ENCODE peak calls at places on chromosomes 5 and 9, in six cellular contexts. F, Y, A, R, K and S are unnamed samples. For H3K27me3, the result is how much of the 10 kb centered on the place peaks cover.

GRCh38 chr5:151647320-151647861 is 39.3 kb downstream of the SPARC start:
- DNase-seq in F (no peak), Y (no peak), R (no peak), A (no peak), K (no peak), S (no peak)

GRCh38 chr9:113705938-113706519 is 170.1 kb upstream of the ZNF618 start:
- DNase-seq in A (peak), R (no peak), F (no peak), Y (no peak), K (peak), S (no peak)

GRCh38 chr9:121768416-121769015 is 117.1 kb downstream of the DAB2IP start:
- DNase-seq in Y (no peak), A (no peak), K (no peak), R (no peak), F (no peak), S (no peak)

GRCh38 chr5:109862301-109862700 is 172.6 kb downstream of the MAN2A1 start:
- DNase-seq in K (no peak), A (no peak), Y (no peak), F (no peak), R (no peak), S (no peak)

GRCh38 chr5:78518365-78519197 is 130.0 kb downstream of the LHFPL2 start:
- DNase-seq in A (peak), Y (peak), K (peak), R (peak), F (no peak), S (no peak)

GRCh38 chr5:65334077-65334476 is 147.6 kb downstream of the ADAMTS6 start:
- DNase-seq in Y (no peak), F (no peak), K (peak), R (no peak), A (no peak), S (no peak)

GRCh38 chr9:5326893-5327548 is 12.7 kb downstream of the RLN1 start:
- DNase-seq in A (peak), Y (no peak), K (peak), R (peak), F (peak), S (peak)

GRCh38 chr9:133568186-133568585 is 33.7 kb downstream of the ADAMTSL2 start:
- DNase-seq in F (no peak), Y (no peak), K (no peak), A (no peak), R (no peak), S (no peak)

GRCh38 chr5:1771149-1772065 is 28.2 kb downstream of the MRPL36 start:
- DNase-seq in Y (no peak), A (no peak), F (no peak), K (no peak), R (no peak), S (no peak)

GRCh38 chr5:62621280-62621679 is 42.7 kb downstream of the LRRC70 start:
- DNase-seq in F (peak), A (no peak), R (no peak), K (no peak), Y (no peak), S (no peak)

GRCh38 chr9:93894691-93895079 is 60.5 kb downstream of the BARX1 start:
- DNase-seq in A (no peak), R (no peak), K (peak), F (no peak), Y (peak), S (no peak)

GRCh38 chr9:129610473-129611301 is 10.2 kb downstream of the C9orf50 start:
- DNase-seq in Y (peak), F (peak), R (peak), A (peak), K (peak), S (peak)

GRCh38 chr5:86330736-86331135 is 287.0 kb upstream of the COX7C start:
- DNase-seq in K (no peak), F (no peak), Y (no peak), R (no peak), A (no peak), S (no peak)

GRCh38 chr5:37005946-37006540 is 129.5 kb downstream of the NIPBL start:
- DNase-seq in K (no peak), A (peak), R (peak), Y (no peak), F (no peak), S (no peak)

GRCh38 chr5:173764321-173765029 is 123.7 kb upstream of the CPEB4 start:
- DNase-seq in R (peak), Y (peak), F (no peak), A (peak), K (peak), S (no peak)

GRCh38 chr9:95822583-95823431 is 52.7 kb upstream of the ERCC6L2 start:
- DNase-seq in R (peak), A (no peak), F (no peak), Y (no peak), K (no peak), S (no peak)

GRCh38 chr9:6538666-6539071 is 106.9 kb downstream of the GLDC start:
- DNase-seq in A (no peak), R (peak), K (no peak), F (no peak), Y (no peak), S (no peak)

GRCh38 chr9:77544491-77545000 is 103.6 kb downstream of the GNA14 start:
- DNase-seq in R (peak), F (no peak), A (no peak), K (no peak), Y (no peak), S (no peak)

GRCh38 chr9:134640491-134641172 is 971 bp upstream of the COL5A1 start:
- DNase-seq in Y (no peak), F (no peak), R (no peak), K (no peak), A (no peak), S (no peak)

GRCh38 chr5:135490245-135491037 is 38.3 kb upstream of the TIFAB start:
- DNase-seq in Y (no peak), R (no peak), F (no peak), K (no peak), A (no peak), S (no peak)

GRCh38 chr5:113776832-113777525 is 263.5 kb downstream of the YTHDC2 start:
- DNase-seq in F (no peak), A (peak), K (peak), R (no peak), Y (no peak), S (no peak)

GRCh38 chr5:41772071-41772470 is 98.2 kb downstream of the OXCT1 start:
- DNase-seq in Y (no peak), A (no peak), K (no peak), F (no peak), R (no peak), S (no peak)

GRCh38 chr5:178551059-178551458 is 39.1 kb downstream of the COL23A1 start:
- DNase-seq in K (no peak), F (no peak), R (peak), Y (no peak), A (peak), S (no peak)

GRCh38 chr5:32522429-32523143 is 62.8 kb upstream of the SUB1 start:
- DNase-seq in R (no peak), Y (no peak), A (no peak), F (no peak), K (no peak), S (no peak)

GRCh38 chr9:135065804-135066203 is 21.7 kb upstream of the OLFM1 start:
- DNase-seq in R (no peak), K (no peak), A (no peak), Y (no peak), F (no peak), S (no peak)

GRCh38 chr9:73782166-73782565 is 630.5 kb downstream of the ANXA1 start:
- DNase-seq in A (no peak), K (no peak), Y (no peak), F (no peak), R (peak), S (no peak)

GRCh38 chr5:141787376-141787775 is 90.8 kb downstream of the PCDH1 start:
- DNase-seq in Y (no peak), A (no peak), K (no peak), F (no peak), R (no peak), S (no peak)

GRCh38 chr9:93091056-93091452 is 5.0 kb upstream of the CARD19 start:
- DNase-seq in A (no peak), R (no peak), F (no peak), Y (peak), K (no peak), S (no peak)

GRCh38 chr9:72903103-72903502 is 49.8 kb downstream of the ALDH1A1 start:
- DNase-seq in K (no peak), R (no peak), Y (no peak), F (no peak), A (no peak), S (no peak)

GRCh38 chr5:181100121-181101015 is 30.6 kb downstream of the OR2V1 start:
- DNase-seq in K (no peak), A (no peak), F (no peak), R (no peak), Y (no peak), S (no peak)

GRCh38 chr5:151222054-151222768 is 1.7 kb downstream of the CCDC69 start:
- DNase-seq in R (no peak), K (no peak), Y (no peak), A (no peak), F (no peak), S (no peak)

GRCh38 chr9:128276574-128277270 is 646 bp downstream of the SWI5 start:
- DNase-seq in A (no peak), K (no peak), Y (no peak), F (peak), R (peak), S (no peak)

GRCh38 chr5:55899344-55899743 is 48.2 kb downstream of the IL31RA start:
- DNase-seq in R (peak), A (no peak), K (no peak), F (no peak), Y (no peak), S (no peak)

GRCh38 chr5:135859656-135860055 is 25.2 kb downstream of the SLC25A48 start:
- DNase-seq in R (no peak), K (no peak), F (no peak), Y (no peak), A (no peak), S (no peak)

GRCh38 chr9:21592063-21592338 is 109.9 kb upstream of the IFNE start:
- DNase-seq in A (no peak), R (no peak), K (no peak), F (no peak), Y (no peak), S (no peak)

GRCh38 chr5:159601216-159601615 is 270.9 kb upstream of the IL12B start:
- DNase-seq in Y (no peak), F (no peak), K (no peak), R (peak), A (no peak), S (no peak)

GRCh38 chr5:135342227-135342859 is 56.7 kb downstream of the MACROH2A1 start:
- DNase-seq in F (no peak), K (no peak), A (no peak), Y (no peak), R (no peak), S (no peak)

GRCh38 chr5:73297430-73297829 is 124.4 kb downstream of the TMEM174 start:
- DNase-seq in A (no peak), R (no peak), F (no peak), Y (no peak), K (no peak), S (no peak)

GRCh38 chr5:73299665-73300435 is 126.9 kb downstream of the TMEM174 start:
- DNase-seq in R (no peak), K (no peak), A (no peak), F (peak), Y (no peak), S (no peak)

GRCh38 chr5:73299017-73299630 is 126.1 kb downstream of the TMEM174 start:
- DNase-seq in A (no peak), K (no peak), Y (peak), R (peak), F (peak), S (no peak)

GRCh38 chr5:73296772-73297171 is 123.8 kb downstream of the TMEM174 start:
- DNase-seq in Y (no peak), K (no peak), A (no peak), F (no peak), R (peak), S (no peak)

GRCh38 chr5:73298251-73299016 is 125.4 kb downstream of the TMEM174 start:
- DNase-seq in R (peak), A (no peak), Y (no peak), F (peak), K (no peak), S (no peak)
- H3K27me3 ChIP-seq in R (half or more), A (under half), Y (under half), F (half or more), K (half or more), S (half or more)

GRCh38 chr5:73188764-73189521 is 15.9 kb downstream of the TMEM174 start:
- DNase-seq in R (no peak), F (no peak), A (no peak), Y (no peak), K (no peak), S (no peak)
- H3K27ac ChIP-seq in R (peak), F (no peak), A (no peak), Y (no peak), K (no peak), S (no peak)

DNA sequence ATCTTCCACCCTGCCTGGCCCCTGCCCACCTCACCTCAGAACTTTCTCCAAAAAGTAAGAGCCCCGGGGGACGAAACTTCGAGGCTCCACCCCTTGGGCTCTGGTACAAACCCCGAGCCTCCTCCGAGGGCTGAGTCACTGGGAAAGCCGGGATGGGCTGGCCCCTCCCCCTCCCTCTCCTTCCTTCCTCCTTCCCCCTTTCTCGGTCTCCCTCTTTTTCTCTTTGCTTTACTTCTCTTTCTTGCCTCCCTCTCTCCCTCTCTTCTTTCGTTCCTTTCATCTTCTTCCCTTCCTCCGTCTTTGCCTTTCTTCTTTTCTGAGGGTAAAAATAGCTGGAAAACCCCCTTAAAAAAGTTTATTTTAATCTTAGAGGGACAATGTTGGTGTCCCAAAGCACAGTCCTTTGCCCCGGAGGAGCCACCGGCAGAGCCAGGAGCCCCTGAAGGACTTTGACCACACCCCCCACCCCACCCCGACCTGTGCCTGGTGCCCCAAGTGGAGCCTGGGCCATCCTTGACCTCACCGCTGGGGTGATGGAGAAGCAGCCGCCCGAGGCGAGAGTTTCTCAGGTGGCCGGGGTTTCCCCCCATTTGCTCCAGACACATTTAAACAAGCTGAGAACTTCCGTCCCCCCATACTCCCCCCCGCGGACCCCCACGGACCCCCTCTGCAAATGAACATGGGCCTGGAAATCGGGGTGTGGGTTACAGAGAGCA is 5.7 kb upstream of the NOTCH1 start:
- DNase-seq in F (no peak), A (no peak), K (peak), R (peak), Y (no peak), S (no peak)
- H3K4me3 ChIP-seq in F (no peak), A (no peak), K (peak), R (peak), Y (peak), S (no peak)

GRCh38 chr9:126633881-126634558 is 20.3 kb downstream of the LMX1B start:
- DNase-seq in A (no peak), K (no peak), F (no peak), Y (no peak), R (no peak), S (no peak)
- H3K27me3 ChIP-seq in A (under half), K (half or more), F (half or more), Y (under half), R (half or more), S (under half)

GRCh38 chr9:84851935-84852585 is 182.5 kb downstream of the NTRK2 start:
- DNase-seq in Y (no peak), R (peak), A (no peak), F (peak), K (peak), S (no peak)
- H3K27ac ChIP-seq in Y (no peak), R (peak), A (no peak), F (peak), K (no peak), S (no peak)

GRCh38 chr9:1025131-1025530 is 25.0 kb upstream of the DMRT2 start:
- DNase-seq in R (no peak), Y (no peak), A (no peak), F (no peak), K (no peak), S (no peak)
- H3K4me3 ChIP-seq in R (no peak), Y (no peak), A (no peak), F (no peak), K (no peak), S (no peak)

GRCh38 chr9:83537331-83538171 is 650 bp downstream of the FRMD3 start:
- DNase-seq in A (no peak), Y (peak), K (no peak), F (no peak), R (peak), S (no peak)
- H3K27me3 ChIP-seq in A (under half), Y (under half), K (under half), F (under half), R (under half), S (under half)

GRCh38 chr5:54556136-54556535 is 38.6 kb downstream of the SNX18 start:
- DNase-seq in R (no peak), F (no peak), Y (no peak), A (no peak), K (no peak), S (no peak)

GRCh38 chr5:54553659-54554207 is 36.2 kb downstream of the SNX18 start:
- DNase-seq in F (no peak), R (no peak), A (no peak), Y (no peak), K (no peak), S (no peak)

GRCh38 chr5:54563083-54563761 is 45.7 kb downstream of the SNX18 start:
- DNase-seq in Y (no peak), A (no peak), F (no peak), R (no peak), K (no peak), S (no peak)

GRCh38 chr5:54561646-54562045 is 44.1 kb downstream of the SNX18 start:
- DNase-seq in K (no peak), F (no peak), Y (no peak), A (no peak), R (no peak), S (no peak)

DNA sequence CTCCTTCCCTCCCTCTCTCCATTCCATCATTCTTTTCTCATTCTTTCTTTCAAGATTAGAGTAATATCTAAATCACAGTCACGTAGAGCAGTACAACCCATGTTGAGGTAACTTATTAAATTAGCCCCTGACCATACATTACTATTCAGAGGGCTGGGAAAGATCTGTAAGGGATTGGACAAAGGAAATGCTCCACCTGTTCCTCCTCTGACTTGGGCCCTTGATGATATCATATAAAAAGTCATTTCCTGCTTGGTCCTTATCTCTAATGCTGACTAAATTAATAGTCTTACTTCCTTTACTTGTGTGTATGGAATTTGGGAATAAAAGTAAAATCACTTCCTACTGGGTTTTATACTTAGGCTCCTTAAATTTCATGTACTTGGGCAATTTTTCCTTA is 40.8 kb downstream of the SNX18 start:
- DNase-seq in F (no peak), K (no peak), A (no peak), Y (no peak), R (no peak), S (no peak)
- H3K27ac ChIP-seq in F (no peak), K (peak), A (no peak), Y (no peak), R (no peak), S (no peak)

GRCh38 chr9:90059436-90059835 is 454.6 kb downstream of the GADD45G start:
- DNase-seq in K (no peak), R (no peak), A (no peak), F (no peak), Y (no peak), S (no peak)

GRCh38 chr9:90054810-90055209 is 450.0 kb downstream of the GADD45G start:
- DNase-seq in F (no peak), R (no peak), K (no peak), A (no peak), Y (no peak), S (no peak)

GRCh38 chr9:90058364-90058763 is 453.6 kb downstream of the GADD45G start:
- DNase-seq in Y (no peak), R (peak), F (no peak), A (no peak), K (no peak), S (no peak)

GRCh38 chr9:90055226-90055625 is 450.4 kb downstream of the GADD45G start:
- DNase-seq in A (no peak), F (no peak), Y (no peak), R (no peak), K (no peak), S (no peak)

GRCh38 chr9:90057361-90057760 is 452.5 kb downstream of the GADD45G start:
- DNase-seq in Y (no peak), K (no peak), R (no peak), F (no peak), A (no peak), S (no peak)
- H3K4me3 ChIP-seq in Y (no peak), K (no peak), R (no peak), F (no peak), A (no peak), S (no peak)